ENCODE peak calls at places on chromosomes 6 and 20, in eight cellular contexts. One of them, this sample, is unnamed.

GRCh38 chr20:36167826-36168634 is 13.5 kb downstream of the EPB41L1 start:
- DNase-seq in posterior vena cava: no peak
- DNase-seq in hepatocyte: no peak
- DNase-seq in left kidney: no peak
- DNase-seq in NCI-H1092 treated with DMSO at 0.1 percent for 48 hours: no peak
- DNase-seq in neural progenitor cell: no peak
- DNase-seq in AG20443: peak
- DNase-seq in foreskin fibroblast: peak
- DNase-seq in this sample: no peak

GRCh38 chr20:50281831-50282591 is 91.4 kb downstream of the CEBPB start:
- DNase-seq in posterior vena cava: no peak
- DNase-seq in hepatocyte: no peak
- DNase-seq in left kidney: peak
- DNase-seq in NCI-H1092 treated with DMSO at 0.1 percent for 48 hours: no peak
- DNase-seq in neural progenitor cell: peak
- DNase-seq in AG20443: no peak
- DNase-seq in foreskin fibroblast: no peak
- DNase-seq in this sample: no peak

GRCh38 chr6:72580281-72580940 is 41.5 kb upstream of the KCNQ5 start:
- DNase-seq in posterior vena cava: no peak
- DNase-seq in hepatocyte: peak
- DNase-seq in left kidney: peak
- DNase-seq in NCI-H1092 treated with DMSO at 0.1 percent for 48 hours: peak
- DNase-seq in neural progenitor cell: peak
- DNase-seq in AG20443: peak
- DNase-seq in foreskin fibroblast: peak
- DNase-seq in this sample: peak

GRCh38 chr6:3888153-3888957 is 39.2 kb downstream of the FAM50B start:
- DNase-seq in posterior vena cava: peak
- DNase-seq in hepatocyte: no peak
- DNase-seq in left kidney: no peak
- DNase-seq in NCI-H1092 treated with DMSO at 0.1 percent for 48 hours: no peak
- DNase-seq in neural progenitor cell: no peak
- DNase-seq in AG20443: peak
- DNase-seq in foreskin fibroblast: no peak
- DNase-seq in this sample: peak

GRCh38 chr6:140317957-140318356 is 943.5 kb upstream of the CITED2 start:
- DNase-seq in posterior vena cava: no peak
- DNase-seq in hepatocyte: no peak
- DNase-seq in left kidney: no peak
- DNase-seq in NCI-H1092 treated with DMSO at 0.1 percent for 48 hours: no peak
- DNase-seq in neural progenitor cell: no peak
- DNase-seq in AG20443: no peak
- DNase-seq in foreskin fibroblast: no peak
- DNase-seq in this sample: no peak

GRCh38 chr6:106486236-106486635 is 125.7 kb downstream of the CRYBG1 start:
- DNase-seq in posterior vena cava: no peak
- DNase-seq in hepatocyte: no peak
- DNase-seq in left kidney: no peak
- DNase-seq in NCI-H1092 treated with DMSO at 0.1 percent for 48 hours: no peak
- DNase-seq in neural progenitor cell: no peak
- DNase-seq in AG20443: no peak
- DNase-seq in foreskin fibroblast: no peak
- DNase-seq in this sample: no peak

GRCh38 chr6:35583893-35584688 is 71.4 kb upstream of the TULP1 start:
- DNase-seq in posterior vena cava: no peak
- DNase-seq in hepatocyte: peak
- DNase-seq in left kidney: peak
- DNase-seq in NCI-H1092 treated with DMSO at 0.1 percent for 48 hours: peak
- DNase-seq in neural progenitor cell: peak
- DNase-seq in AG20443: peak
- DNase-seq in foreskin fibroblast: peak
- DNase-seq in this sample: peak

GRCh38 chr20:57106030-57106682 is 160.3 kb downstream of the BMP7 start:
- DNase-seq in posterior vena cava: no peak
- DNase-seq in hepatocyte: no peak
- DNase-seq in left kidney: no peak
- DNase-seq in NCI-H1092 treated with DMSO at 0.1 percent for 48 hours: no peak
- DNase-seq in neural progenitor cell: no peak
- DNase-seq in AG20443: no peak
- DNase-seq in foreskin fibroblast: no peak
- DNase-seq in this sample: no peak

GRCh38 chr6:23635150-23635549 is 490.9 kb upstream of the NRSN1 start:
- DNase-seq in posterior vena cava: no peak
- DNase-seq in hepatocyte: no peak
- DNase-seq in left kidney: no peak
- DNase-seq in NCI-H1092 treated with DMSO at 0.1 percent for 48 hours: no peak
- DNase-seq in neural progenitor cell: no peak
- DNase-seq in AG20443: no peak
- DNase-seq in foreskin fibroblast: no peak
- DNase-seq in this sample: no peak

GRCh38 chr20:17595846-17596245 is 26.0 kb downstream of the DSTN start:
- DNase-seq in posterior vena cava: no peak
- DNase-seq in hepatocyte: no peak
- DNase-seq in left kidney: no peak
- DNase-seq in NCI-H1092 treated with DMSO at 0.1 percent for 48 hours: no peak
- DNase-seq in neural progenitor cell: no peak
- DNase-seq in AG20443: no peak
- DNase-seq in foreskin fibroblast: no peak
- DNase-seq in this sample: no peak

GRCh38 chr6:110815260-110816109 is at the start of gene CDK19:
- DNase-seq in posterior vena cava: peak
- DNase-seq in hepatocyte: peak
- DNase-seq in left kidney: peak
- DNase-seq in NCI-H1092 treated with DMSO at 0.1 percent for 48 hours: peak
- DNase-seq in neural progenitor cell: peak
- DNase-seq in AG20443: peak
- DNase-seq in foreskin fibroblast: peak
- DNase-seq in this sample: peak

GRCh38 chr20:16821211-16822089 is 73.3 kb downstream of the OTOR start:
- DNase-seq in posterior vena cava: no peak
- DNase-seq in hepatocyte: peak
- DNase-seq in left kidney: peak
- DNase-seq in NCI-H1092 treated with DMSO at 0.1 percent for 48 hours: peak
- DNase-seq in neural progenitor cell: peak
- DNase-seq in AG20443: peak
- DNase-seq in foreskin fibroblast: peak
- DNase-seq in this sample: peak

This sample was measured in HT-29.